ENCODE peak calls at places on chromosomes 13 and 19, in five cellular contexts. W, B, Z, T and H are unnamed samples.

GRCh38 chr13:46622918-46623256 is 69.9 kb downstream of the LRCH1 start:
- DNase-seq in B (peak; percentile 50), Z (peak; percentile 63), W (no peak), T (peak; percentile 53), H (no peak)

GRCh38 chr13:30172593-30173300 is 134.6 kb downstream of the KATNAL1 start:
- DNase-seq in W (no peak), Z (no peak), T (no peak), B (no peak), H (no peak)

GRCh38 chr13:25377244-25377962 is 5.6 kb downstream of the ATP8A2 start:
- DNase-seq in Z (no peak), W (no peak), T (peak; percentile 14), B (no peak), H (no peak)

GRCh38 chr19:2032296-2032941 is 16.9 kb upstream of the BTBD2 start:
- DNase-seq in W (peak; percentile 98), T (peak; percentile 95), Z (peak; percentile 92), B (peak; percentile 98), H (no peak)

GRCh38 chr13:69935043-69935442 is 172.6 kb upstream of the ATXN8OS start:
- DNase-seq in W (no peak), Z (no peak), B (no peak), T (peak; percentile 1), H (no peak)

GRCh38 chr13:20769091-20769490 is 4.7 kb downstream of the EEF1AKMT1 start:
- DNase-seq in T (no peak), W (no peak), Z (no peak), B (no peak), H (no peak)

GRCh38 chr19:35164418-35164817 is 9.9 kb downstream of the FXYD5 start:
- DNase-seq in B (no peak), W (no peak), Z (no peak), T (peak; percentile 92), H (no peak)

GRCh38 chr13:85638815-85639393 is 160.3 kb downstream of the SLITRK6 start:
- DNase-seq in W (no peak), B (no peak), Z (no peak), T (no peak), H (no peak)

GRCh38 chr13:106110241-106110855 is 425.1 kb downstream of the EFNB2 start:
- DNase-seq in T (no peak), B (no peak), W (no peak), Z (no peak), H (no peak)

GRCh38 chr13:20193142-20193923 is 595 bp upstream of the GJB2 start:
- DNase-seq in B (no peak), W (no peak), T (no peak), Z (no peak), H (no peak)

GRCh38 chr13:99729745-99730144 is 228.5 kb downstream of the TM9SF2 start:
- DNase-seq in T (no peak), B (no peak), W (no peak), Z (no peak), H (no peak)

GRCh38 chr13:43915451-43915850 is 35.7 kb downstream of the LACC1 start:
- DNase-seq in B (no peak), T (no peak), W (no peak), Z (no peak), H (no peak)

GRCh38 chr13:40153516-40153915 is 498.1 kb downstream of the COG6 start:
- DNase-seq in B (no peak), W (no peak), Z (no peak), T (no peak), H (no peak)

GRCh38 chr19:28296506-28296905 is 916.4 kb downstream of the UQCRFS1 start:
- DNase-seq in Z (no peak), W (no peak), B (no peak), T (peak; percentile 33), H (no peak)

GRCh38 chr19:3276341-3276799 is 51.9 kb downstream of the CELF5 start:
- DNase-seq in B (peak; percentile 78), T (peak; percentile 75), Z (no peak), W (peak; percentile 42), H (no peak)

GRCh38 chr13:24875566-24875965 is 111.6 kb downstream of the RNF17 start:
- DNase-seq in W (no peak), B (no peak), Z (no peak), T (no peak), H (no peak)

GRCh38 chr13:21913010-21913409 is 242.1 kb downstream of the FGF9 start:
- DNase-seq in Z (no peak), W (no peak), B (no peak), T (no peak), H (no peak)

GRCh38 chr19:41691268-41691970 is 3.3 kb upstream of the CEACAM7 start:
- DNase-seq in B (peak; percentile 55), Z (no peak), W (no peak), T (no peak), H (no peak)

GRCh38 chr13:71327266-71327665 is 539.7 kb downstream of the DACH1 start:
- DNase-seq in W (no peak), B (no peak), Z (no peak), T (no peak), H (no peak)

GRCh38 chr13:26270707-26271106 is 16.8 kb downstream of the CDK8 start:
- DNase-seq in W (peak; percentile 65), B (no peak), Z (no peak), T (no peak), H (no peak)

GRCh38 chr19:6730941-6731670 is 6.3 kb downstream of the GPR108 start:
- DNase-seq in B (no peak), T (no peak), Z (no peak), W (no peak), H (no peak)

GRCh38 chr13:110575322-110576069 is 14.0 kb upstream of the RAB20 start:
- DNase-seq in Z (peak; percentile 33), T (no peak), B (no peak), W (no peak), H (peak; percentile 72)

GRCh38 chr13:102100234-102100633 is 301.6 kb downstream of the FGF14 start:
- DNase-seq in Z (no peak), T (no peak), W (no peak), B (no peak), H (no peak)

GRCh38 chr19:34692541-34692940 is 15.1 kb downstream of the ZNF302 start:
- DNase-seq in Z (no peak), T (no peak), B (no peak), W (no peak), H (no peak)

GRCh38 chr13:98657506-98658085 is 80.7 kb upstream of the STK24 start:
- DNase-seq in W (no peak), T (no peak), Z (no peak), B (no peak), H (no peak)

GRCh38 chr13:29547135-29547534 is 48.4 kb downstream of the SLC7A1 start:
- DNase-seq in B (no peak), T (no peak), W (no peak), Z (peak; percentile 36), H (no peak)

GRCh38 chr19:6092329-6093286 is 17.7 kb downstream of the RFX2 start:
- DNase-seq in B (peak; percentile 89), T (peak; percentile 97), Z (peak; percentile 78), W (peak; percentile 68), H (no peak)

GRCh38 chr13:44575741-44576395 is at the start of gene TSC22D1:
- DNase-seq in W (peak; percentile 22), B (peak; percentile 65), T (peak; percentile 47), Z (peak; percentile 41), H (peak; percentile 61)

GRCh38 chr13:55606045-55606665 is 1534.6 kb upstream of the PRR20A start:
- DNase-seq in B (no peak), T (no peak), W (no peak), Z (no peak), H (no peak)

DNA sequence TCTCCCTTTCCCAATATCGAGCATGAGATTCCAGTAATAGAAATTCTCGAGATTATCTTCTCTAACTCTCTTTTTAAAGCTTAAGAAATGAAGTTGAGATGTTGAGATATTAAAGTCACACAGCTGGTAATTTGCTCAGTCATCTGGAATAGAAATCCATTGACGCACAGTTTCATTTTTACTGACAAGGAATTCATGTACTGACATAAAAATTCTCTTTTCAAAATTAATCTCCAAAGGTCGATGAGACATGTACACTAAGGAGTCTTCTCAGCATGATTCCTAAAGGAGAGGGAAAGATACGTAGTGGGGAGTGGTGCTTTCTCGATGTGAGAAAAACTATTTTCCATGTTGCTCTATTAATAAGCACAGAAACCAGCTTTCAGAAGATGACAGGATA is 1639.5 kb upstream of the MIR17HG start:
- DNase-seq in Z (no peak), W (no peak), B (no peak), T (no peak), H (no peak)
- H3K36me3 ChIP-seq in Z (no peaks in the 10 kb centered on the region), W (no peaks in the 10 kb centered on the region), B (no peaks in the 10 kb centered on the region), T (no peaks in the 10 kb centered on the region), H (no peaks in the 10 kb centered on the region)

GRCh38 chr19:14704450-14704849 is 14.6 kb downstream of the ZNF333 start:
- DNase-seq in W (no peak), T (no peak), B (no peak), Z (no peak), H (no peak)
- H3K36me3 ChIP-seq in W (peaks cover 50% of the 10 kb centered on the region), T (no peaks in the 10 kb centered on the region), B (peaks cover 4% of the 10 kb centered on the region), Z (peaks cover 100% of the 10 kb centered on the region), H (peaks cover 19% of the 10 kb centered on the region)

DNA sequence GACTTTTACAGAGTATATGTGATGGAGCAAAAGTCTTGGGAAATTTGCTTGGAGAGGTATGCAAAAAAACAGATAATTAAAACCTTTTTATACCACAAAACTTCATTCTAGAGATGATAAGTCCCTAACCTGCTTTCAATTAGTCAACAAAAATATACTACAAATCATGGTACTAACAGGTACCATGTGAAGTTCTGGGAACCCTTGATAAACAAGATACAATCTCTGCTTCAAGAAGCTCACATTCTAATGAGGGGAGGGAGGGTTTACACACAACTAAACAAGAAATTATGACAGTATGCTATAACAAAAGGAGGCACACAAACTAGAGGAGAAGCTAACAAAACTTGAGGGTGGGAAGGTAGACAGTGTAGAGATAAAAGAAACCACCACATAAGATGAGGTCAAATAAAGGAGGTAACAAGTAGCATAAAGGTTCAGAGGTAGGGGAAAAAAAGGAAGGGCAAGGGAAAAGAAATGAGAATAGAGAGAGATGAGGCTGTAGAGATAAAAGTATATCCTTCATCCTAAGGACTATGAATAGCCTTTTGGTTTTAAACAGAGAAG is 91.4 kb downstream of the MYCBP2 start:
- DNase-seq in T (no peak), W (no peak), B (no peak), Z (no peak), H (no peak)
- H3K36me3 ChIP-seq in T (peaks cover 2% of the 10 kb centered on the region), W (no peaks in the 10 kb centered on the region), B (no peaks in the 10 kb centered on the region), Z (peaks cover 60% of the 10 kb centered on the region), H (peaks cover 3% of the 10 kb centered on the region)

DNA sequence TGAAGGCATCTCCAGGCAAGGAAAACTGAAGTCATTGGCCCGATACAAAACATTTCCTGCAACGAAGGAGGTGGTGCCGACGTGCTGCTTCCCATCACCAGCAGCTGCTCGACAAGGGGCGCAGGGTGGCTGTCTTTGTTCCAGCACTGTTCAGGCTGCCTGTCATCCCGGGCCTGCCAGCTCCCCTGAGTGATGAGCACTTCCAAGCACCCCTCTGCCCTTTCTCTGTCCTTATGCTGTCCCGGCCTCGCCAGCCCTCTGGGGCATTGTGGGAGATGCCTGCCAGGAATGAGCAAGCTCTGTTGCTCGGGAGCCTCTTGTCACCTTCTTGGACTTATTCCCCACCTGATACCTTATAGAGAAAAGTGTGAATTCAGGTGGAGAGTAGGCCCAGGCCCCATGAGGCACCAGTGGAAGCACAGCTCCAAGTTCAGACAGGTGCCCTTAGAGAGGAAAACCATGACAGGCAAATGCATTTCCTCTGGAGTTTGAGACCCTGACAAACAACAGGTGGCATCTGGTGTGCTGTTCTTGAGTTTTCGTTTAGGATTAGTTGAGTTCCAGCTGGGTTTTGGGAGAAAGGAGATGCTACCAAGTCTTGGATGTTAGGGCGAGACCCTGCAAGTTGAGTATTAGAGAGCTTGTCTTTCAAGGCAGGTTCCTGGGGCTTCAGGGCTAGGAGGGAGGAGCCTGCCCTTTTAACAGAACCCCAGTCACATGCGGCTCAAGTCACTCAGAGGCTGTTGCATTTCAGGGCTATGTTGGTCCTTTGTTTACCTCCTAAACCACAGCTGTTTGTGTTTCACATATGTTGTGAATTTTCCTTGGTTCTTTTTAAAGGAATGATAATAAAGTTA is 21.4 kb downstream of the BBC3 start:
- DNase-seq in T (no peak), W (no peak), Z (no peak), B (no peak), H (no peak)
- H3K36me3 ChIP-seq in T (peaks cover 29% of the 10 kb centered on the region), W (peaks cover 6% of the 10 kb centered on the region), Z (peaks cover 51% of the 10 kb centered on the region), B (peaks cover 6% of the 10 kb centered on the region), H (peaks cover 22% of the 10 kb centered on the region)